ENCODE peak calls at places on chromosomes 3 and 15, in four cellular contexts. O is SK-N-SH, E is AG09319, F is left lung. R is an unnamed sample.

GRCh38 chr3:125394406-125394805 is 19.3 kb upstream of the ZNF148 start:
- DNase-seq in O (no peak), E (no peak), F (no peak), R (no peak)

GRCh38 chr3:99865321-99865720 is 47.7 kb downstream of the CMSS1 start:
- DNase-seq in O (no peak), E (no peak), F (no peak), R (peak; percentile 85)

GRCh38 chr3:177201707-177202397 is 4.6 kb upstream of the TBL1XR1 start:
- DNase-seq in O (no peak), E (no peak), F (no peak), R (peak; percentile 94)

GRCh38 chr3:150627557-150627956 is 24.4 kb downstream of the SELENOT start:
- DNase-seq in O (no peak), E (peak; percentile 30), F (no peak), R (no peak)

GRCh38 chr3:1987983-1988382 is 110.7 kb upstream of the CNTN4 start:
- DNase-seq in O (peak; percentile 31), E (no peak), F (no peak), R (peak; percentile 22)

GRCh38 chr15:55916666-55917409 is 76.6 kb downstream of the NEDD4 start:
- DNase-seq in O (no peak), E (peak; percentile 67), F (no peak), R (peak; percentile 74)

GRCh38 chr15:82680200-82681102 is 29.2 kb downstream of the AP3B2 start:
- DNase-seq in O (peak; percentile 77), E (no peak), F (peak; percentile 91), R (peak; percentile 58)

GRCh38 chr15:32828507-32829186 is 110.8 kb downstream of the GREM1 start:
- DNase-seq in O (no peak), E (peak; percentile 73), F (no peak), R (peak; percentile 79)

GRCh38 chr3:2377281-2377680 is 278.6 kb downstream of the CNTN4 start:
- DNase-seq in O (no peak), E (no peak), F (no peak), R (no peak)

GRCh38 chr3:183555541-183556081 is at the start of gene KLHL6:
- DNase-seq in O (no peak), E (no peak), F (peak; percentile 84), R (no peak)

GRCh38 chr3:64022451-64023186 is 675 bp downstream of the PSMD6 start:
- DNase-seq in O (peak; percentile 21), E (no peak), F (no peak), R (peak; percentile 25)

GRCh38 chr3:150371741-150372254 is 36.3 kb upstream of the TSC22D2 start:
- DNase-seq in O (no peak), E (peak; percentile 94), F (no peak), R (peak; percentile 96)

GRCh38 chr3:195892355-195893120 is 15.8 kb downstream of the TNK2 start:
- DNase-seq in O (peak; percentile 87), E (no peak), F (peak; percentile 79), R (no peak)

GRCh38 chr3:165800970-165801369 is 36.3 kb downstream of the BCHE start:
- DNase-seq in O (no peak), E (no peak), F (no peak), R (peak; percentile 8)

GRCh38 chr3:142646020-142646783 is 50.0 kb downstream of the PLS1 start:
- DNase-seq in O (no peak), E (no peak), F (no peak), R (peak; percentile 60)

GRCh38 chr15:61155741-61156700 is 73.1 kb downstream of the RORA start:
- DNase-seq in O (no peak), E (no peak), F (no peak), R (peak; percentile 48)

GRCh38 chr15:68272797-68273271 is 4.7 kb upstream of the FEM1B start:
- DNase-seq in O (no peak), E (no peak), F (no peak), R (peak; percentile 80)

GRCh38 chr15:84598250-84598649 is 2.6 kb upstream of the ZSCAN2 start:
- DNase-seq in O (no peak), E (no peak), F (no peak), R (no peak)

GRCh38 chr3:38029400-38030125 is at the start of gene PLCD1:
- DNase-seq in O (peak; percentile 98), E (peak; percentile 42), F (peak; percentile 93), R (no peak)

GRCh38 chr3:133393204-133393603 is 6.7 kb upstream of the BFSP2 start:
- DNase-seq in O (no peak), E (no peak), F (no peak), R (peak; percentile 74)

GRCh38 chr15:51737538-51738305 is at the start of gene LYSMD2:
- DNase-seq in O (peak; percentile 87), E (no peak), F (peak; percentile 98), R (peak; percentile 63)

GRCh38 chr3:183385698-183386590 is 42.5 kb downstream of the MCF2L2 start:
- DNase-seq in O (peak; percentile 47), E (peak; percentile 25), F (no peak), R (peak; percentile 78)

GRCh38 chr3:15205934-15206661 is at the start of gene CAPN7:
- DNase-seq in O (peak; percentile 98), E (peak; percentile 80), F (peak; percentile 99), R (peak; percentile 93)

GRCh38 chr15:55248895-55249294 is 40.7 kb downstream of the RAB27A start:
- DNase-seq in O (no peak), E (no peak), F (no peak), R (no peak)

GRCh38 chr3:101813817-101814440 is 34.9 kb downstream of the NXPE3 start:
- DNase-seq in O (peak; percentile 38), E (no peak), F (no peak), R (peak; percentile 27)

GRCh38 chr3:134313839-134314587 is 60.2 kb downstream of the AMOTL2 start:
- DNase-seq in O (no peak), E (no peak), F (no peak), R (no peak)

GRCh38 chr15:64101018-64101417 is 5.2 kb downstream of the SNX1 start:
- DNase-seq in O (no peak), E (no peak), F (no peak), R (no peak)

GRCh38 chr3:51340989-51341636 is 44.0 kb upstream of the MANF start:
- DNase-seq in O (no peak), E (no peak), F (no peak), R (peak; percentile 38)

GRCh38 chr3:153513236-153513635 is 351.2 kb downstream of the RAP2B start:
- DNase-seq in O (no peak), E (no peak), F (no peak), R (peak; percentile 29)

GRCh38 chr3:23807161-23808015 is 1.6 kb downstream of the UBE2E1 start:
- DNase-seq in O (no peak), E (peak; percentile 12), F (no peak), R (peak; percentile 45)

GRCh38 chr3:81920805-81921204 is 159.4 kb upstream of the GBE1 start:
- DNase-seq in O (peak; percentile 12), E (no peak), F (no peak), R (no peak)

GRCh38 chr3:37856381-37856780 is 5.3 kb upstream of the CTDSPL start:
- DNase-seq in O (no peak), E (no peak), F (no peak), R (peak; percentile 32)

GRCh38 chr3:32296251-32297204 is 58.0 kb downstream of the CMTM8 start:
- DNase-seq in O (peak; percentile 77), E (peak; percentile 22), F (no peak), R (peak; percentile 70)

GRCh38 chr3:101638262-101638745 is 38.6 kb downstream of the ZBTB11 start:
- DNase-seq in O (no peak), E (no peak), F (no peak), R (no peak)

GRCh38 chr15:25188551-25189101 is 233.8 kb downstream of the SNRPN start:
- DNase-seq in O (no peak), E (no peak), F (peak; percentile 50), R (no peak)

GRCh38 chr3:197394464-197395321 is 96.3 kb upstream of the DLG1 start:
- DNase-seq in O (peak; percentile 19), E (peak; percentile 76), F (no peak), R (peak; percentile 100)

GRCh38 chr3:10317311-10317960 is 3.5 kb downstream of the SEC13 start:
- DNase-seq in O (no peak), E (no peak), F (no peak), R (no peak)

GRCh38 chr15:88382482-88382983 is 84.7 kb downstream of the MRPL46 start:
- DNase-seq in O (peak; percentile 27), E (no peak), F (no peak), R (peak; percentile 36)

GRCh38 chr15:69604050-69604378 is 151.4 kb downstream of the RPLP1 start:
- DNase-seq in O (no peak), E (no peak), F (no peak), R (no peak)
- TF ChIP-seq CTCF in O (no peak), E (no peak), F (no peak), R (no peak)

DNA sequence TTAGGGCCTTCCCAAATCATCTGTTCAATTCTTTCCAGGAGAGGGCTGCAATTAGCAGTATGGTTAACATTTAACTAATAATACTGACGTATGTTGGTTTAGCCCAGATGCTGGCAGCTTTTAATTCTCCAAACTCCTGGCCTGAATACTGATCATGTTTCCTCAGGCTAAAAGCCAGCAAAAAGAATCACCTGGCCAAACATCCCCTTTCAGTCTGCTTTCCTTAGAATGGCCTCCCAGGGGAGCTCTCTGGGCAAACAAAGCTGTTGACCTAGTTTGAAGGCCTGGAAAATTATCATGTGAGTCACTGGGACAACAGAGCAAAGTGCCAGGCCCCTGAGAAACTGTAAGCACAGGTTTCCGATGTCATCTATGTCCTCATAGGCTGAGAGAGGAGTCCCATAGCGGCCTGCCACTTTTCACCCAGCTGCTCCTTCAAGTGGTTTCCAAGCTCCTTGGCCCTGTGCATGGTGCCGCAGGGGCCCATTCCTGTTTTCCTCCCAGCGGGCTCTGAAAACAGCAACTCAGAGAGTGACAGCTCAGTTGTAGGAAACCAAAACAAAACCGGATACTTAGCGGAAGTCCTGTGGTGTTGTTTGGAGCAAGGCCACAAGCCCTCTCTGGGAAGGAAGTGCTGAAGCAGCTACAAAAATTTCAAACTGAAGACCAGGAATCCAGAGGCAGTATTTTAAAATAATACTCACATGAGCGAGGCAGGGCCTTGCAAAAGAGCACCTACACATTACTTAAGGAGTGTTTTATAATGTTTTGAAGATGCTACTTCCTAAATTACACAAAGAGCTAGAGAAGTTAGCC is 36.5 kb upstream of the RAB11A start:
- DNase-seq in O (peak; percentile 39), E (peak; percentile 83), F (peak; percentile 86), R (peak; percentile 97)
- TF ChIP-seq CTCF in O (peak; percentile 46), E (peak; percentile 20), F (no peak), R (no peak)

GRCh38 chr3:155581579-155581978 is 163.3 kb downstream of the PLCH1 start:
- DNase-seq in O (no peak), E (no peak), F (no peak), R (no peak)
- TF ChIP-seq CTCF in O (no peak), E (no peak), F (no peak), R (no peak)

GRCh38 chr3:192915306-192915705 is 2.4 kb downstream of the MB21D2 start:
- DNase-seq in O (peak; percentile 21), E (no peak), F (no peak), R (peak; percentile 51)
- TF ChIP-seq CTCF in O (peak; percentile 50), E (peak; percentile 32), F (no peak), R (peak; percentile 18)

DNA sequence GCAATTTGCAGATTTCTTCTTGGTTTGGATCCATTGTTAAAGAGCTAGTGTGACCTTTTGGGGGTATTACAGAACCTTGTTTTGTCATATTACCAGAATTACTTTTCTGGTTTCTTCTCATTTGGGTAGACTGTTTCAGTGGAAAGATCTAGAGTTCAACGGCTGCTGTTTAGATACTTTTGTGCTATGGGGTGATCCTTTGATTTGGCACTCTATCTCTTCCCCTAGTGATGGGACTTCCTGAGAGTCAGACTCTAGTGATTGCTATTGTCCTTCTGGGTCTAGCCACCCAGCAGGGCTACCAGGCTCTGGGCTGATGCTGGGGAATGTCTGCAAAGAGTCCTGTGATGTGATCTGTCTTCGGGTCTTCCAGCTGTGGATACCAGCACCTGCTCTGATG is 46.3 kb upstream of the GADL1 start:
- DNase-seq in O (no peak), E (no peak), F (no peak), R (no peak)
- TF ChIP-seq CTCF in O (no peak), E (no peak), F (no peak), R (no peak)

R was measured in MCF 10A.